ENCODE peak calls at places on chromosomes 11 and 22, in four cellular contexts. L is HCT116, P is A549, Q is NB4. V is an unnamed sample.

GRCh38 chr11:19962795-19963163 is 197.5 kb downstream of the DBX1 start:
- DNase-seq in L (no peak), Q (no peak), P (no peak), V (no peak)

GRCh38 chr11:128522063-128522942 is 65.1 kb downstream of the ETS1 start:
- DNase-seq in L (peak; percentile 82), Q (peak; percentile 96), P (peak; percentile 87), V (peak; percentile 93)

GRCh38 chr11:103807806-103808205 is 228.6 kb upstream of the DDI1 start:
- DNase-seq in L (no peak), Q (no peak), P (no peak), V (no peak)

GRCh38 chr22:28798810-28799124 is 1.6 kb downstream of the XBP1 start:
- DNase-seq in L (no peak), Q (no peak), P (no peak), V (no peak)

GRCh38 chr11:70483940-70484339 is 85.6 kb downstream of the CTTN start:
- DNase-seq in L (no peak), Q (no peak), P (no peak), V (no peak)

GRCh38 chr11:19460718-19461405 is 220.1 kb upstream of the E2F8 start:
- DNase-seq in P (no peak), Q (no peak), L (no peak), V (no peak)

GRCh38 chr11:105456950-105457349 is 152.9 kb upstream of the GRIA4 start:
- DNase-seq in Q (peak; percentile 3), P (no peak), L (no peak), V (peak; percentile 38)

GRCh38 chr11:44728491-44728910 is 1.7 kb downstream of the TSPAN18 start:
- DNase-seq in P (no peak), Q (peak; percentile 14), L (no peak), V (peak; percentile 46)

GRCh38 chr11:59145534-59145933 is 2.9 kb downstream of the FAM111A start:
- DNase-seq in Q (peak; percentile 86), P (no peak), L (no peak), V (no peak)

GRCh38 chr11:36431429-36432092 is 78.5 kb downstream of the TRAF6 start:
- DNase-seq in P (peak; percentile 86), Q (peak; percentile 62), L (peak; percentile 84), V (no peak)

GRCh38 chr11:2261436-2262230 is 8.8 kb downstream of the ASCL2 start:
- DNase-seq in P (no peak), L (no peak), Q (no peak), V (no peak)

GRCh38 chr11:75261902-75262361 is 21.4 kb downstream of the TPBGL start:
- DNase-seq in P (no peak), L (no peak), Q (no peak), V (no peak)

GRCh38 chr11:65546217-65546958 is 11.8 kb downstream of the LTBP3 start:
- DNase-seq in P (peak; percentile 55), Q (peak; percentile 91), L (peak; percentile 50), V (peak; percentile 99)

GRCh38 chr11:127919206-127920000 is 668.0 kb downstream of the ETS1 start:
- DNase-seq in Q (peak; percentile 29), P (no peak), L (no peak), V (no peak)

GRCh38 chr11:123072279-123072678 is 10.3 kb upstream of the HSPA8 start:
- DNase-seq in L (no peak), P (no peak), Q (no peak), V (no peak)

GRCh38 chr11:66473608-66474525 is 6.4 kb upstream of the DPP3 start:
- DNase-seq in Q (no peak), P (no peak), L (no peak), V (no peak)

GRCh38 chr11:117411736-117412135 is 84.1 kb downstream of the CEP164 start:
- DNase-seq in L (no peak), P (no peak), Q (no peak), V (no peak)

GRCh38 chr11:118694185-118694584 is 14.7 kb upstream of the TREH start:
- DNase-seq in L (no peak), Q (no peak), P (no peak), V (no peak)

GRCh38 chr11:71484248-71485062 is 31.5 kb downstream of the NADSYN1 start:
- DNase-seq in Q (no peak), P (no peak), L (no peak), V (no peak)

GRCh38 chr11:107679255-107680024 is 32.4 kb downstream of the SLN start:
- DNase-seq in Q (no peak), L (no peak), P (no peak), V (no peak)

GRCh38 chr22:32926600-32926999 is 125.1 kb downstream of the TIMP3 start:
- DNase-seq in P (peak; percentile 27), Q (peak; percentile 54), L (peak; percentile 21), V (no peak)

GRCh38 chr11:33323421-33323820 is 66.2 kb downstream of the HIPK3 start:
- DNase-seq in Q (peak; percentile 28), L (no peak), P (no peak), V (no peak)

GRCh38 chr22:44379817-44380560 is 67.2 kb upstream of the SHISAL1 start:
- DNase-seq in L (no peak), P (no peak), Q (no peak), V (no peak)
- TF ChIP-seq MAX in L (no peak), P (no peak), Q (no peak), V (no peak)

GRCh38 chr22:39283312-39284141 is 35.9 kb downstream of the RPL3 start:
- DNase-seq in L (no peak), P (no peak), Q (no peak), V (no peak)

GRCh38 chr22:39281126-39281525 is 36.3 kb upstream of the PDGFB start:
- DNase-seq in Q (no peak), L (no peak), P (no peak), V (no peak)

GRCh38 chr22:39284983-39285382 is 34.4 kb downstream of the RPL3 start:
- DNase-seq in P (no peak), Q (no peak), L (no peak), V (no peak)

GRCh38 chr22:39284142-39284980 is 35.1 kb downstream of the RPL3 start:
- DNase-seq in P (no peak), L (no peak), Q (no peak), V (no peak)

GRCh38 chr22:39282642-39283311 is 36.6 kb downstream of the RPL3 start:
- DNase-seq in P (no peak), Q (no peak), L (no peak), V (no peak)
- TF ChIP-seq CTCF in P (no peak), Q (no peak), L (no peak), V (no peak)

DNA sequence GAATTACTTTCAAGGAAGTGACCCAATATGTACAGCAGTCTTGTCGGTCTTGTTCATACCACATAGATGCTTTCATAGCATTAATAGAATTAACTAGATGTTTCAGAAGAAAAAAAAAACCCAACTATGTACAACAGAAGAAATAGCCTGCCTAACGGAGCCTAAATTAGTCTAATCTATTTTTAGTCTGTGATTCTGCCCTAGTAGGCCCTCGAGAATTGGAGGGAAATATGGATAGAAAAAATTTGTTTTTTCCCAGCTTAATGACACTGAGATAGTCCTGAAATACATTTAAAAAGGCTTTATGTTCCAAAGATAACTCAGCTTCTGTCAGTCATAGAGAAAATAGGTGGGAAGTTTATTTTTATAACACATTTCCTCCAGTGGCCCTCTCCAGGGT is 17.1 kb upstream of the TRPC6 start:
- DNase-seq in Q (no peak), L (no peak), P (no peak), V (no peak)
- TF ChIP-seq MAX in Q (no peak), L (no peak), P (no peak), V (no peak)

GRCh38 chr11:17894929-17895658 is 117.8 kb downstream of the SERGEF start:
- DNase-seq in L (no peak), Q (no peak), P (no peak), V (no peak)

GRCh38 chr11:17892409-17892808 is 120.4 kb downstream of the SERGEF start:
- DNase-seq in L (no peak), P (no peak), Q (no peak), V (no peak)

GRCh38 chr11:17887779-17888178 is 125.1 kb downstream of the SERGEF start:
- DNase-seq in Q (no peak), P (no peak), L (no peak), V (peak; percentile 58)

GRCh38 chr11:17890333-17890732 is 122.5 kb downstream of the SERGEF start:
- DNase-seq in P (no peak), L (no peak), Q (peak; percentile 5), V (no peak)
- TF ChIP-seq CTCF in P (no peak), L (peak; percentile 31), Q (no peak), V (no peak)

DNA sequence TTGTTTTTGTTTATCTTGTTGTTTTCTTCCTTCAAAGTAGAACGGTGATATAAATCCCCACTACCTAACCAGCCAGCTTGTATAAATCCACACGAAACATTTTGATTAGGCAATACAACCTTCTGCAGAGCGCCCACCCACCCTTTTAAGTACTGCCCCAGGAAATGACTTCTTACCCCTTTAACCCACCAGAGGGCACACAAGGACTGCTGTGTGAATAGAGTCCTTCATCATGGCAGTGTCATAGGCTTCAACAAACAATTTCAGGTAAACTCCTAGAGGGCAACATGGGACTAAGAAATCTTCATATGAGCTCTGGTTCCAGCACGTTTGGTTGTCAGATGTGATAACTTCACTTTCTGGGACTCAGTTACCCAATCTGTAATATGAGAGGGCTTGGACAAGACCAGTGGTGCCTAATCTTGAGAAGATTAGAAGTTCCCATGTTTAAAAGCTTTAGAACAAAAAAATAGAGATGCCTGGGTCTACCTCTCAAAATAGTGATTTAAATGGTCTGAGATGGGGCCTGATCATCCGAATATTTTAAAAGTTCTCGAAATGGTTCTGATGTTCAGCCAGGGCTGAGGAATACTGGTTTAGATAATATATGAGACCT is 56.1 kb downstream of the PIWIL4 start:
- DNase-seq in Q (peak; percentile 84), L (peak; percentile 88), P (peak; percentile 82), V (peak; percentile 77)
- TF ChIP-seq MAX in Q (no peak), L (no peak), P (no peak), V (no peak)

GRCh38 chr22:44889233-44889878 is 120.4 kb downstream of the PHF21B start:
- DNase-seq in L (no peak), P (no peak), Q (peak; percentile 19), V (no peak)
- TF ChIP-seq CTCF in L (peak; percentile 12), P (no peak), Q (no peak), V (no peak)

GRCh38 chr11:5892908-5893307 is at the start of gene OR52E5:
- DNase-seq in L (no peak), P (no peak), Q (no peak), V (no peak)
- TF ChIP-seq MAX in L (no peak), P (no peak), Q (no peak), V (no peak)

GRCh38 chr22:20858615-20859416 is at the start of the genes PI4KA and SNAP29:
- DNase-seq in Q (peak; percentile 98), L (peak; percentile 93), P (peak; percentile 97), V (peak; percentile 98)
- TF ChIP-seq CTCF in Q (no peak), L (no peak), P (no peak), V (no peak)